ENCODE peak calls at places on chromosomes 16 and 17, in nine cellular contexts. One of them, this sample, is unnamed.

GRCh38 chr16:1674751-1675664 is 3.1 kb upstream of the JPT2 start:
- DNase-seq in stimulated activated CD4-positive, alpha-beta T cell treated with anti-CD3 and anti-CD28 coated beads, Interleukin-2, amount 100 ng/mL, for 24 hours: no peak
- DNase-seq in BJ: no peak
- DNase-seq in activated T-cell treated with anti-CD3 and anti-CD28 coated beads, Interleukin-2, amount 50 U/mL, for 72 hours: no peak
- DNase-seq in stimulated activated CD8-positive, alpha-beta memory T cell treated with anti-CD3 and anti-CD28 coated beads, Interleukin-15, amount 100 ng/mL, for 24 hours: no peak
- DNase-seq in stomach: no peak
- DNase-seq in NCI-H1436 treated with DMSO at 0.1 percent for 48 hours: no peak
- DNase-seq in foreskin fibroblast: peak
- DNase-seq in heart left ventricle: no peak
- DNase-seq in this sample: no peak

GRCh38 chr17:31819578-31819977 is 39.5 kb downstream of the COPRS start:
- DNase-seq in stimulated activated CD4-positive, alpha-beta T cell treated with anti-CD3 and anti-CD28 coated beads, Interleukin-2, amount 100 ng/mL, for 24 hours: no peak
- DNase-seq in heart left ventricle: no peak
- DNase-seq in activated T-cell treated with anti-CD3 and anti-CD28 coated beads, Interleukin-2, amount 50 U/mL, for 72 hours: no peak
- DNase-seq in foreskin fibroblast: no peak
- DNase-seq in stimulated activated CD8-positive, alpha-beta memory T cell treated with anti-CD3 and anti-CD28 coated beads, Interleukin-15, amount 100 ng/mL, for 24 hours: no peak
- DNase-seq in BJ: no peak
- DNase-seq in stomach: no peak
- DNase-seq in NCI-H1436 treated with DMSO at 0.1 percent for 48 hours: no peak
- DNase-seq in this sample: no peak

GRCh38 chr17:43636446-43636845 is 25.3 kb downstream of the MEOX1 start:
- DNase-seq in foreskin fibroblast: no peak
- DNase-seq in activated T-cell treated with anti-CD3 and anti-CD28 coated beads, Interleukin-2, amount 50 U/mL, for 72 hours: no peak
- DNase-seq in stomach: no peak
- DNase-seq in heart left ventricle: no peak
- DNase-seq in stimulated activated CD8-positive, alpha-beta memory T cell treated with anti-CD3 and anti-CD28 coated beads, Interleukin-15, amount 100 ng/mL, for 24 hours: no peak
- DNase-seq in BJ: no peak
- DNase-seq in NCI-H1436 treated with DMSO at 0.1 percent for 48 hours: no peak
- DNase-seq in stimulated activated CD4-positive, alpha-beta T cell treated with anti-CD3 and anti-CD28 coated beads, Interleukin-2, amount 100 ng/mL, for 24 hours: no peak
- DNase-seq in this sample: no peak

GRCh38 chr16:11205754-11206459 is 50.1 kb downstream of the SOCS1 start:
- DNase-seq in stimulated activated CD8-positive, alpha-beta memory T cell treated with anti-CD3 and anti-CD28 coated beads, Interleukin-15, amount 100 ng/mL, for 24 hours: no peak
- DNase-seq in stimulated activated CD4-positive, alpha-beta T cell treated with anti-CD3 and anti-CD28 coated beads, Interleukin-2, amount 100 ng/mL, for 24 hours: no peak
- DNase-seq in activated T-cell treated with anti-CD3 and anti-CD28 coated beads, Interleukin-2, amount 50 U/mL, for 72 hours: no peak
- DNase-seq in stomach: peak
- DNase-seq in heart left ventricle: no peak
- DNase-seq in foreskin fibroblast: peak
- DNase-seq in BJ: no peak
- DNase-seq in NCI-H1436 treated with DMSO at 0.1 percent for 48 hours: no peak
- DNase-seq in this sample: no peak

GRCh38 chr16:86576591-86577313 is 1.6 kb upstream of the FOXL1 start:
- DNase-seq in foreskin fibroblast: no peak
- DNase-seq in stomach: no peak
- DNase-seq in activated T-cell treated with anti-CD3 and anti-CD28 coated beads, Interleukin-2, amount 50 U/mL, for 72 hours: no peak
- DNase-seq in NCI-H1436 treated with DMSO at 0.1 percent for 48 hours: no peak
- DNase-seq in BJ: no peak
- DNase-seq in stimulated activated CD4-positive, alpha-beta T cell treated with anti-CD3 and anti-CD28 coated beads, Interleukin-2, amount 100 ng/mL, for 24 hours: no peak
- DNase-seq in stimulated activated CD8-positive, alpha-beta memory T cell treated with anti-CD3 and anti-CD28 coated beads, Interleukin-15, amount 100 ng/mL, for 24 hours: no peak
- DNase-seq in heart left ventricle: no peak
- DNase-seq in this sample: no peak

GRCh38 chr16:89442990-89443726 is 47.2 kb downstream of the ANKRD11 start:
- DNase-seq in foreskin fibroblast: peak
- DNase-seq in stimulated activated CD4-positive, alpha-beta T cell treated with anti-CD3 and anti-CD28 coated beads, Interleukin-2, amount 100 ng/mL, for 24 hours: no peak
- DNase-seq in stimulated activated CD8-positive, alpha-beta memory T cell treated with anti-CD3 and anti-CD28 coated beads, Interleukin-15, amount 100 ng/mL, for 24 hours: no peak
- DNase-seq in NCI-H1436 treated with DMSO at 0.1 percent for 48 hours: no peak
- DNase-seq in activated T-cell treated with anti-CD3 and anti-CD28 coated beads, Interleukin-2, amount 50 U/mL, for 72 hours: no peak
- DNase-seq in stomach: peak
- DNase-seq in BJ: no peak
- DNase-seq in heart left ventricle: peak
- DNase-seq in this sample: no peak

GRCh38 chr16:870856-871561 is 70.5 kb upstream of the GNG13 start:
- DNase-seq in stimulated activated CD8-positive, alpha-beta memory T cell treated with anti-CD3 and anti-CD28 coated beads, Interleukin-15, amount 100 ng/mL, for 24 hours: no peak
- DNase-seq in stimulated activated CD4-positive, alpha-beta T cell treated with anti-CD3 and anti-CD28 coated beads, Interleukin-2, amount 100 ng/mL, for 24 hours: no peak
- DNase-seq in foreskin fibroblast: no peak
- DNase-seq in BJ: no peak
- DNase-seq in NCI-H1436 treated with DMSO at 0.1 percent for 48 hours: no peak
- DNase-seq in stomach: no peak
- DNase-seq in heart left ventricle: peak
- DNase-seq in activated T-cell treated with anti-CD3 and anti-CD28 coated beads, Interleukin-2, amount 50 U/mL, for 72 hours: no peak
- DNase-seq in this sample: no peak

GRCh38 chr17:46118969-46119368 is 74.3 kb downstream of the KANSL1 start:
- DNase-seq in NCI-H1436 treated with DMSO at 0.1 percent for 48 hours: no peak
- DNase-seq in stimulated activated CD8-positive, alpha-beta memory T cell treated with anti-CD3 and anti-CD28 coated beads, Interleukin-15, amount 100 ng/mL, for 24 hours: no peak
- DNase-seq in BJ: no peak
- DNase-seq in stomach: no peak
- DNase-seq in heart left ventricle: no peak
- DNase-seq in activated T-cell treated with anti-CD3 and anti-CD28 coated beads, Interleukin-2, amount 50 U/mL, for 72 hours: no peak
- DNase-seq in stimulated activated CD4-positive, alpha-beta T cell treated with anti-CD3 and anti-CD28 coated beads, Interleukin-2, amount 100 ng/mL, for 24 hours: no peak
- DNase-seq in foreskin fibroblast: no peak
- DNase-seq in this sample: no peak

GRCh38 chr17:27873746-27874145 is 19.4 kb downstream of the LYRM9 start:
- DNase-seq in foreskin fibroblast: peak
- DNase-seq in stimulated activated CD8-positive, alpha-beta memory T cell treated with anti-CD3 and anti-CD28 coated beads, Interleukin-15, amount 100 ng/mL, for 24 hours: no peak
- DNase-seq in activated T-cell treated with anti-CD3 and anti-CD28 coated beads, Interleukin-2, amount 50 U/mL, for 72 hours: no peak
- DNase-seq in stimulated activated CD4-positive, alpha-beta T cell treated with anti-CD3 and anti-CD28 coated beads, Interleukin-2, amount 100 ng/mL, for 24 hours: no peak
- DNase-seq in NCI-H1436 treated with DMSO at 0.1 percent for 48 hours: no peak
- DNase-seq in stomach: no peak
- DNase-seq in BJ: no peak
- DNase-seq in heart left ventricle: no peak
- DNase-seq in this sample: no peak

GRCh38 chr17:82545071-82545462 is 25.5 kb downstream of the FOXK2 start:
- DNase-seq in stomach: no peak
- DNase-seq in stimulated activated CD8-positive, alpha-beta memory T cell treated with anti-CD3 and anti-CD28 coated beads, Interleukin-15, amount 100 ng/mL, for 24 hours: no peak
- DNase-seq in NCI-H1436 treated with DMSO at 0.1 percent for 48 hours: no peak
- DNase-seq in foreskin fibroblast: no peak
- DNase-seq in stimulated activated CD4-positive, alpha-beta T cell treated with anti-CD3 and anti-CD28 coated beads, Interleukin-2, amount 100 ng/mL, for 24 hours: no peak
- DNase-seq in heart left ventricle: peak
- DNase-seq in activated T-cell treated with anti-CD3 and anti-CD28 coated beads, Interleukin-2, amount 50 U/mL, for 72 hours: no peak
- DNase-seq in BJ: no peak
- DNase-seq in this sample: no peak

GRCh38 chr17:4703330-4703691 is 626 bp downstream of the PELP1 start:
- DNase-seq in activated T-cell treated with anti-CD3 and anti-CD28 coated beads, Interleukin-2, amount 50 U/mL, for 72 hours: no peak
- DNase-seq in stimulated activated CD8-positive, alpha-beta memory T cell treated with anti-CD3 and anti-CD28 coated beads, Interleukin-15, amount 100 ng/mL, for 24 hours: no peak
- DNase-seq in stomach: no peak
- DNase-seq in NCI-H1436 treated with DMSO at 0.1 percent for 48 hours: no peak
- DNase-seq in heart left ventricle: no peak
- DNase-seq in foreskin fibroblast: no peak
- DNase-seq in stimulated activated CD4-positive, alpha-beta T cell treated with anti-CD3 and anti-CD28 coated beads, Interleukin-2, amount 100 ng/mL, for 24 hours: no peak
- DNase-seq in BJ: no peak
- DNase-seq in this sample: no peak

GRCh38 chr17:42270596-42270995 is 5.6 kb downstream of the STAT5B start:
- DNase-seq in foreskin fibroblast: no peak
- DNase-seq in heart left ventricle: no peak
- DNase-seq in stimulated activated CD4-positive, alpha-beta T cell treated with anti-CD3 and anti-CD28 coated beads, Interleukin-2, amount 100 ng/mL, for 24 hours: no peak
- DNase-seq in stomach: no peak
- DNase-seq in BJ: no peak
- DNase-seq in stimulated activated CD8-positive, alpha-beta memory T cell treated with anti-CD3 and anti-CD28 coated beads, Interleukin-15, amount 100 ng/mL, for 24 hours: no peak
- DNase-seq in activated T-cell treated with anti-CD3 and anti-CD28 coated beads, Interleukin-2, amount 50 U/mL, for 72 hours: no peak
- DNase-seq in NCI-H1436 treated with DMSO at 0.1 percent for 48 hours: no peak
- DNase-seq in this sample: no peak

GRCh38 chr17:7836596-7837374 is 2.8 kb downstream of the KDM6B start:
- DNase-seq in activated T-cell treated with anti-CD3 and anti-CD28 coated beads, Interleukin-2, amount 50 U/mL, for 72 hours: peak
- DNase-seq in stimulated activated CD4-positive, alpha-beta T cell treated with anti-CD3 and anti-CD28 coated beads, Interleukin-2, amount 100 ng/mL, for 24 hours: peak
- DNase-seq in BJ: no peak
- DNase-seq in heart left ventricle: peak
- DNase-seq in stomach: peak
- DNase-seq in foreskin fibroblast: peak
- DNase-seq in NCI-H1436 treated with DMSO at 0.1 percent for 48 hours: peak
- DNase-seq in stimulated activated CD8-positive, alpha-beta memory T cell treated with anti-CD3 and anti-CD28 coated beads, Interleukin-15, amount 100 ng/mL, for 24 hours: peak
- DNase-seq in this sample: peak

GRCh38 chr17:55266958-55267688 is 2.4 kb downstream of the HLF start:
- DNase-seq in NCI-H1436 treated with DMSO at 0.1 percent for 48 hours: no peak
- DNase-seq in stimulated activated CD4-positive, alpha-beta T cell treated with anti-CD3 and anti-CD28 coated beads, Interleukin-2, amount 100 ng/mL, for 24 hours: no peak
- DNase-seq in foreskin fibroblast: no peak
- DNase-seq in heart left ventricle: no peak
- DNase-seq in stomach: no peak
- DNase-seq in stimulated activated CD8-positive, alpha-beta memory T cell treated with anti-CD3 and anti-CD28 coated beads, Interleukin-15, amount 100 ng/mL, for 24 hours: no peak
- DNase-seq in BJ: no peak
- DNase-seq in activated T-cell treated with anti-CD3 and anti-CD28 coated beads, Interleukin-2, amount 50 U/mL, for 72 hours: no peak
- DNase-seq in this sample: no peak

GRCh38 chr17:83189013-83189672 is 109.7 kb downstream of the METRNL start:
- DNase-seq in NCI-H1436 treated with DMSO at 0.1 percent for 48 hours: no peak
- DNase-seq in stimulated activated CD4-positive, alpha-beta T cell treated with anti-CD3 and anti-CD28 coated beads, Interleukin-2, amount 100 ng/mL, for 24 hours: no peak
- DNase-seq in activated T-cell treated with anti-CD3 and anti-CD28 coated beads, Interleukin-2, amount 50 U/mL, for 72 hours: no peak
- DNase-seq in stomach: no peak
- DNase-seq in heart left ventricle: peak
- DNase-seq in stimulated activated CD8-positive, alpha-beta memory T cell treated with anti-CD3 and anti-CD28 coated beads, Interleukin-15, amount 100 ng/mL, for 24 hours: no peak
- DNase-seq in foreskin fibroblast: no peak
- DNase-seq in BJ: no peak
- DNase-seq in this sample: no peak

GRCh38 chr16:4599545-4599944 is 15.1 kb downstream of the UBALD1 start:
- DNase-seq in heart left ventricle: no peak
- DNase-seq in stomach: no peak
- DNase-seq in foreskin fibroblast: no peak
- DNase-seq in NCI-H1436 treated with DMSO at 0.1 percent for 48 hours: no peak
- DNase-seq in BJ: no peak
- DNase-seq in activated T-cell treated with anti-CD3 and anti-CD28 coated beads, Interleukin-2, amount 50 U/mL, for 72 hours: no peak
- DNase-seq in stimulated activated CD8-positive, alpha-beta memory T cell treated with anti-CD3 and anti-CD28 coated beads, Interleukin-15, amount 100 ng/mL, for 24 hours: no peak
- DNase-seq in stimulated activated CD4-positive, alpha-beta T cell treated with anti-CD3 and anti-CD28 coated beads, Interleukin-2, amount 100 ng/mL, for 24 hours: no peak
- DNase-seq in this sample: no peak

GRCh38 chr17:17672453-17673368 is 8.5 kb upstream of the RAI1 start:
- DNase-seq in BJ: no peak
- DNase-seq in NCI-H1436 treated with DMSO at 0.1 percent for 48 hours: no peak
- DNase-seq in stomach: no peak
- DNase-seq in activated T-cell treated with anti-CD3 and anti-CD28 coated beads, Interleukin-2, amount 50 U/mL, for 72 hours: no peak
- DNase-seq in stimulated activated CD8-positive, alpha-beta memory T cell treated with anti-CD3 and anti-CD28 coated beads, Interleukin-15, amount 100 ng/mL, for 24 hours: no peak
- DNase-seq in heart left ventricle: no peak
- DNase-seq in stimulated activated CD4-positive, alpha-beta T cell treated with anti-CD3 and anti-CD28 coated beads, Interleukin-2, amount 100 ng/mL, for 24 hours: no peak
- DNase-seq in foreskin fibroblast: no peak
- DNase-seq in this sample: no peak

GRCh38 chr16:20740007-20740883 is 1.4 kb downstream of the THUMPD1 start:
- DNase-seq in NCI-H1436 treated with DMSO at 0.1 percent for 48 hours: no peak
- DNase-seq in stimulated activated CD8-positive, alpha-beta memory T cell treated with anti-CD3 and anti-CD28 coated beads, Interleukin-15, amount 100 ng/mL, for 24 hours: no peak
- DNase-seq in BJ: no peak
- DNase-seq in activated T-cell treated with anti-CD3 and anti-CD28 coated beads, Interleukin-2, amount 50 U/mL, for 72 hours: peak
- DNase-seq in stimulated activated CD4-positive, alpha-beta T cell treated with anti-CD3 and anti-CD28 coated beads, Interleukin-2, amount 100 ng/mL, for 24 hours: peak
- DNase-seq in heart left ventricle: no peak
- DNase-seq in foreskin fibroblast: peak
- DNase-seq in stomach: no peak
- DNase-seq in this sample: no peak

GRCh38 chr16:84737658-84738057 is 37.9 kb downstream of the USP10 start:
- DNase-seq in activated T-cell treated with anti-CD3 and anti-CD28 coated beads, Interleukin-2, amount 50 U/mL, for 72 hours: no peak
- DNase-seq in foreskin fibroblast: no peak
- DNase-seq in heart left ventricle: no peak
- DNase-seq in BJ: no peak
- DNase-seq in stomach: peak
- DNase-seq in stimulated activated CD8-positive, alpha-beta memory T cell treated with anti-CD3 and anti-CD28 coated beads, Interleukin-15, amount 100 ng/mL, for 24 hours: no peak
- DNase-seq in stimulated activated CD4-positive, alpha-beta T cell treated with anti-CD3 and anti-CD28 coated beads, Interleukin-2, amount 100 ng/mL, for 24 hours: no peak
- DNase-seq in NCI-H1436 treated with DMSO at 0.1 percent for 48 hours: no peak
- DNase-seq in this sample: no peak

GRCh38 chr17:1634841-1635650 is 6.4 kb upstream of the SLC43A2 start:
- DNase-seq in foreskin fibroblast: no peak
- DNase-seq in NCI-H1436 treated with DMSO at 0.1 percent for 48 hours: no peak
- DNase-seq in stomach: no peak
- DNase-seq in stimulated activated CD8-positive, alpha-beta memory T cell treated with anti-CD3 and anti-CD28 coated beads, Interleukin-15, amount 100 ng/mL, for 24 hours: no peak
- DNase-seq in stimulated activated CD4-positive, alpha-beta T cell treated with anti-CD3 and anti-CD28 coated beads, Interleukin-2, amount 100 ng/mL, for 24 hours: no peak
- DNase-seq in BJ: no peak
- DNase-seq in heart left ventricle: no peak
- DNase-seq in activated T-cell treated with anti-CD3 and anti-CD28 coated beads, Interleukin-2, amount 50 U/mL, for 72 hours: no peak
- DNase-seq in this sample: no peak

GRCh38 chr17:30170415-30170987 is 53.9 kb downstream of the NSRP1 start:
- DNase-seq in stimulated activated CD8-positive, alpha-beta memory T cell treated with anti-CD3 and anti-CD28 coated beads, Interleukin-15, amount 100 ng/mL, for 24 hours: no peak
- DNase-seq in stimulated activated CD4-positive, alpha-beta T cell treated with anti-CD3 and anti-CD28 coated beads, Interleukin-2, amount 100 ng/mL, for 24 hours: no peak
- DNase-seq in foreskin fibroblast: no peak
- DNase-seq in heart left ventricle: no peak
- DNase-seq in activated T-cell treated with anti-CD3 and anti-CD28 coated beads, Interleukin-2, amount 50 U/mL, for 72 hours: no peak
- DNase-seq in NCI-H1436 treated with DMSO at 0.1 percent for 48 hours: no peak
- DNase-seq in BJ: no peak
- DNase-seq in stomach: no peak
- DNase-seq in this sample: no peak

GRCh38 chr16:31064882-31065461 is 9.1 kb downstream of the ZNF668 start:
- DNase-seq in heart left ventricle: peak
- DNase-seq in NCI-H1436 treated with DMSO at 0.1 percent for 48 hours: no peak
- DNase-seq in stimulated activated CD4-positive, alpha-beta T cell treated with anti-CD3 and anti-CD28 coated beads, Interleukin-2, amount 100 ng/mL, for 24 hours: no peak
- DNase-seq in activated T-cell treated with anti-CD3 and anti-CD28 coated beads, Interleukin-2, amount 50 U/mL, for 72 hours: no peak
- DNase-seq in BJ: peak
- DNase-seq in stomach: no peak
- DNase-seq in stimulated activated CD8-positive, alpha-beta memory T cell treated with anti-CD3 and anti-CD28 coated beads, Interleukin-15, amount 100 ng/mL, for 24 hours: no peak
- DNase-seq in foreskin fibroblast: peak
- DNase-seq in this sample: no peak

This sample was measured in GOT3.